ENCODE peak calls at places on chromosomes 13 and 19, in six cellular contexts. Q, L, Y, E, O and B are unnamed samples.

GRCh38 chr13:51246005-51246404 is 23.8 kb downstream of the FAM124A start:
- DNase-seq in Q (no peak), L (no peak), Y (no peak), E (no peak), O (no peak), B (no peak)

GRCh38 chr19:52601025-52601973 is 31.2 kb downstream of the ZNF701 start:
- DNase-seq in Q (peak; percentile 85), L (peak; percentile 96), Y (peak; percentile 90), E (peak; percentile 91), O (peak; percentile 95), B (peak; percentile 64)

GRCh38 chr13:89577301-89577700 is 1770.2 kb upstream of the MIR17HG start:
- DNase-seq in Q (no peak), L (no peak), Y (no peak), E (no peak), O (no peak), B (no peak)

GRCh38 chr19:33459220-33459619 is 62.4 kb downstream of the PEPD start:
- DNase-seq in Q (no peak), L (peak; percentile 43), Y (no peak), E (no peak), O (no peak), B (no peak)

GRCh38 chr19:6228523-6229215 is 51.1 kb downstream of the MLLT1 start:
- DNase-seq in Q (no peak), L (no peak), Y (no peak), E (no peak), O (no peak), B (no peak)

GRCh38 chr13:35309711-35310110 is 166.8 kb downstream of the MAB21L1 start:
- DNase-seq in Q (no peak), L (no peak), Y (no peak), E (no peak), O (no peak), B (no peak)

GRCh38 chr19:33720691-33721682 is 75.7 kb upstream of the KCTD15 start:
- DNase-seq in Q (no peak), L (no peak), Y (no peak), E (no peak), O (no peak), B (no peak)

GRCh38 chr13:81275666-81276258 is 934.8 kb upstream of the SPRY2 start:
- DNase-seq in Q (peak; percentile 1), L (no peak), Y (no peak), E (no peak), O (no peak), B (no peak)

GRCh38 chr13:36192166-36192565 is 22.2 kb downstream of the SOHLH2 start:
- DNase-seq in Q (no peak), L (no peak), Y (no peak), E (no peak), O (no peak), B (no peak)

GRCh38 chr19:58395979-58396627 is 647 bp downstream of the RNF225 start:
- DNase-seq in Q (peak; percentile 17), L (peak; percentile 76), Y (no peak), E (no peak), O (no peak), B (no peak)

GRCh38 chr19:7415163-7415856 is 66.6 kb downstream of the ARHGEF18 start:
- DNase-seq in Q (peak; percentile 79), L (no peak), Y (no peak), E (no peak), O (no peak), B (peak; percentile 38)

GRCh38 chr13:31159306-31159705 is 2.4 kb downstream of the HSPH1 start:
- DNase-seq in Q (no peak), L (no peak), Y (no peak), E (no peak), O (no peak), B (no peak)

GRCh38 chr13:96011291-96011875 is 41.8 kb downstream of the UGGT2 start:
- DNase-seq in Q (no peak), L (no peak), Y (no peak), E (no peak), O (peak; percentile 3), B (no peak)

GRCh38 chr19:39996218-39996810 is 546 bp upstream of the ZNF546 start:
- DNase-seq in Q (peak; percentile 53), L (no peak), Y (no peak), E (no peak), O (peak; percentile 68), B (peak; percentile 16)